ENCODE peak calls at places on chromosomes 4 and X, in eight cellular contexts. One of them, this sample, is unnamed.

GRCh38 chrX:17732138-17732783 is 5.0 kb upstream of the SCML1 start:
- DNase-seq in effector memory CD8-positive, alpha-beta T cell: no peak
- DNase-seq in amygdala: no peak
- DNase-seq in RCC 7860: no peak
- DNase-seq in ascending aorta: no peak
- DNase-seq in pons: no peak
- DNase-seq in central memory CD4-positive, alpha-beta T cell: no peak
- DNase-seq in T-helper 1 cell: no peak
- DNase-seq in this sample: no peak

GRCh38 chr4:88021824-88022223 is 14.4 kb downstream of the PKD2 start:
- DNase-seq in effector memory CD8-positive, alpha-beta T cell: no peak
- DNase-seq in amygdala: no peak
- DNase-seq in RCC 7860: no peak
- DNase-seq in ascending aorta: no peak
- DNase-seq in pons: no peak
- DNase-seq in central memory CD4-positive, alpha-beta T cell: no peak
- DNase-seq in T-helper 1 cell: no peak
- DNase-seq in this sample: no peak

GRCh38 chrX:10507181-10507580 is 113.2 kb downstream of the MID1 start:
- DNase-seq in effector memory CD8-positive, alpha-beta T cell: no peak
- DNase-seq in amygdala: no peak
- DNase-seq in RCC 7860: no peak
- DNase-seq in ascending aorta: no peak
- DNase-seq in pons: no peak
- DNase-seq in central memory CD4-positive, alpha-beta T cell: no peak
- DNase-seq in T-helper 1 cell: no peak
- DNase-seq in this sample: no peak

GRCh38 chr4:340011-340410 is 2.4 kb downstream of the ZNF141 start:
- DNase-seq in effector memory CD8-positive, alpha-beta T cell: no peak
- DNase-seq in amygdala: no peak
- DNase-seq in RCC 7860: no peak
- DNase-seq in ascending aorta: no peak
- DNase-seq in pons: no peak
- DNase-seq in central memory CD4-positive, alpha-beta T cell: no peak
- DNase-seq in T-helper 1 cell: no peak
- DNase-seq in this sample: no peak

GRCh38 chr4:38818441-38818976 is 13.9 kb upstream of the TLR1 start:
- DNase-seq in effector memory CD8-positive, alpha-beta T cell: no peak
- DNase-seq in amygdala: no peak
- DNase-seq in RCC 7860: peak
- DNase-seq in ascending aorta: no peak
- DNase-seq in pons: no peak
- DNase-seq in central memory CD4-positive, alpha-beta T cell: no peak
- DNase-seq in T-helper 1 cell: no peak
- DNase-seq in this sample: no peak

GRCh38 chr4:100170986-100171385 is 19.3 kb downstream of the DDIT4L start:
- DNase-seq in effector memory CD8-positive, alpha-beta T cell: no peak
- DNase-seq in amygdala: no peak
- DNase-seq in RCC 7860: no peak
- DNase-seq in ascending aorta: no peak
- DNase-seq in pons: no peak
- DNase-seq in central memory CD4-positive, alpha-beta T cell: no peak
- DNase-seq in T-helper 1 cell: no peak
- DNase-seq in this sample: no peak

GRCh38 chrX:40544343-40545250 is 36.2 kb upstream of the ATP6AP2 start:
- DNase-seq in effector memory CD8-positive, alpha-beta T cell: no peak
- DNase-seq in amygdala: no peak
- DNase-seq in RCC 7860: peak
- DNase-seq in ascending aorta: no peak
- DNase-seq in pons: no peak
- DNase-seq in central memory CD4-positive, alpha-beta T cell: no peak
- DNase-seq in T-helper 1 cell: no peak
- DNase-seq in this sample: no peak

GRCh38 chrX:12779534-12779933 is 11.7 kb upstream of the PRPS2 start:
- DNase-seq in effector memory CD8-positive, alpha-beta T cell: no peak
- DNase-seq in amygdala: no peak
- DNase-seq in RCC 7860: peak
- DNase-seq in ascending aorta: no peak
- DNase-seq in pons: no peak
- DNase-seq in central memory CD4-positive, alpha-beta T cell: no peak
- DNase-seq in T-helper 1 cell: no peak
- DNase-seq in this sample: no peak

GRCh38 chr4:125115476-125115875 is 199.3 kb upstream of the FAT4 start:
- DNase-seq in effector memory CD8-positive, alpha-beta T cell: no peak
- DNase-seq in amygdala: no peak
- DNase-seq in RCC 7860: no peak
- DNase-seq in ascending aorta: no peak
- DNase-seq in pons: no peak
- DNase-seq in central memory CD4-positive, alpha-beta T cell: no peak
- DNase-seq in T-helper 1 cell: no peak
- DNase-seq in this sample: no peak

GRCh38 chrX:2498781-2499302 is 1.9 kb downstream of the DHRSX start:
- DNase-seq in effector memory CD8-positive, alpha-beta T cell: no peak
- DNase-seq in amygdala: no peak
- DNase-seq in RCC 7860: peak
- DNase-seq in ascending aorta: no peak
- DNase-seq in pons: peak
- DNase-seq in central memory CD4-positive, alpha-beta T cell: no peak
- DNase-seq in T-helper 1 cell: no peak
- DNase-seq in this sample: no peak

GRCh38 chrX:38570396-38570795 is 9.1 kb downstream of the TSPAN7 start:
- DNase-seq in effector memory CD8-positive, alpha-beta T cell: no peak
- DNase-seq in amygdala: no peak
- DNase-seq in RCC 7860: no peak
- DNase-seq in ascending aorta: no peak
- DNase-seq in pons: no peak
- DNase-seq in central memory CD4-positive, alpha-beta T cell: no peak
- DNase-seq in T-helper 1 cell: no peak
- DNase-seq in this sample: no peak

GRCh38 chr4:41361831-41362646 is 105.3 kb downstream of the UCHL1 start:
- DNase-seq in effector memory CD8-positive, alpha-beta T cell: no peak
- DNase-seq in amygdala: no peak
- DNase-seq in RCC 7860: no peak
- DNase-seq in ascending aorta: no peak
- DNase-seq in pons: peak
- DNase-seq in central memory CD4-positive, alpha-beta T cell: no peak
- DNase-seq in T-helper 1 cell: no peak
- DNase-seq in this sample: no peak

GRCh38 chr4:74334636-74335035 is 26.4 kb downstream of the EPGN start:
- DNase-seq in effector memory CD8-positive, alpha-beta T cell: no peak
- DNase-seq in amygdala: no peak
- DNase-seq in RCC 7860: no peak
- DNase-seq in ascending aorta: no peak
- DNase-seq in pons: no peak
- DNase-seq in central memory CD4-positive, alpha-beta T cell: no peak
- DNase-seq in T-helper 1 cell: no peak
- DNase-seq in this sample: no peak

GRCh38 chr4:105572296-105572695 is 19.9 kb downstream of the ARHGEF38 start:
- DNase-seq in effector memory CD8-positive, alpha-beta T cell: no peak
- DNase-seq in amygdala: no peak
- DNase-seq in RCC 7860: no peak
- DNase-seq in ascending aorta: no peak
- DNase-seq in pons: no peak
- DNase-seq in central memory CD4-positive, alpha-beta T cell: no peak
- DNase-seq in T-helper 1 cell: no peak
- DNase-seq in this sample: no peak

GRCh38 chr4:102387552-102388150 is 42.4 kb upstream of the SLC39A8 start:
- DNase-seq in effector memory CD8-positive, alpha-beta T cell: no peak
- DNase-seq in amygdala: no peak
- DNase-seq in RCC 7860: no peak
- DNase-seq in ascending aorta: no peak
- DNase-seq in pons: no peak
- DNase-seq in central memory CD4-positive, alpha-beta T cell: no peak
- DNase-seq in T-helper 1 cell: no peak
- DNase-seq in this sample: no peak

GRCh38 chrX:144791298-144791697 is 456.0 kb upstream of the SPANXN1 start:
- DNase-seq in effector memory CD8-positive, alpha-beta T cell: no peak
- DNase-seq in amygdala: no peak
- DNase-seq in RCC 7860: no peak
- DNase-seq in ascending aorta: no peak
- DNase-seq in pons: no peak
- DNase-seq in central memory CD4-positive, alpha-beta T cell: no peak
- DNase-seq in T-helper 1 cell: no peak
- DNase-seq in this sample: no peak

GRCh38 chrX:7147978-7148824 is at the start of gene PUDP:
- DNase-seq in effector memory CD8-positive, alpha-beta T cell: peak
- DNase-seq in amygdala: peak
- DNase-seq in RCC 7860: peak
- DNase-seq in ascending aorta: peak
- DNase-seq in pons: peak
- DNase-seq in central memory CD4-positive, alpha-beta T cell: peak
- DNase-seq in T-helper 1 cell: peak
- DNase-seq in this sample: peak

GRCh38 chrX:73876897-73877296 is 313.9 kb downstream of the CHIC1 start:
- DNase-seq in effector memory CD8-positive, alpha-beta T cell: no peak
- DNase-seq in amygdala: no peak
- DNase-seq in RCC 7860: no peak
- DNase-seq in ascending aorta: no peak
- DNase-seq in pons: no peak
- DNase-seq in central memory CD4-positive, alpha-beta T cell: no peak
- DNase-seq in T-helper 1 cell: no peak
- DNase-seq in this sample: no peak

GRCh38 chr4:184293552-184293951 is 75.9 kb upstream of the ENPP6 start:
- DNase-seq in effector memory CD8-positive, alpha-beta T cell: no peak
- DNase-seq in amygdala: no peak
- DNase-seq in RCC 7860: no peak
- DNase-seq in ascending aorta: no peak
- DNase-seq in pons: no peak
- DNase-seq in central memory CD4-positive, alpha-beta T cell: no peak
- DNase-seq in T-helper 1 cell: no peak
- DNase-seq in this sample: no peak

GRCh38 chr4:20422398-20422797 is 170.7 kb downstream of the SLIT2 start:
- DNase-seq in effector memory CD8-positive, alpha-beta T cell: peak
- DNase-seq in amygdala: no peak
- DNase-seq in RCC 7860: peak
- DNase-seq in ascending aorta: no peak
- DNase-seq in pons: peak
- DNase-seq in central memory CD4-positive, alpha-beta T cell: peak
- DNase-seq in T-helper 1 cell: no peak
- DNase-seq in this sample: no peak